ENCODE peak calls at places on chromosome 14, in eight cellular contexts. Y, D, X, A, H, N, B and K are unnamed samples.

GRCh38 chr14:65506801-65507200 is 94.3 kb downstream of the FUT8 start:
- DNase-seq in Y (no peak), D (no peak), X (no peak), A (no peak), H (no peak), N (no peak), B (peak), K (no peak)

GRCh38 chr14:79017561-79017960 is 847.4 kb downstream of the NRXN3 start:
- DNase-seq in Y (no peak), D (no peak), X (no peak), A (no peak), H (no peak), N (no peak), B (no peak), K (no peak)

GRCh38 chr14:77988096-77988870 is 181.9 kb upstream of the NRXN3 start:
- DNase-seq in Y (no peak), D (no peak), X (no peak), A (no peak), H (no peak), N (no peak), B (no peak), K (no peak)

GRCh38 chr14:96104469-96105057 is 65.4 kb downstream of the C14orf132 start:
- DNase-seq in Y (peak), D (peak), X (no peak), A (peak), H (peak), N (peak), B (no peak), K (peak)

GRCh38 chr14:94175403-94176146 is 1.5 kb downstream of the PPP4R4 start:
- DNase-seq in Y (no peak), D (no peak), X (no peak), A (no peak), H (no peak), N (no peak), B (no peak), K (no peak)

GRCh38 chr14:54040851-54041250 is 84.2 kb upstream of the BMP4 start:
- DNase-seq in Y (no peak), D (no peak), X (no peak), A (no peak), H (no peak), N (no peak), B (no peak), K (no peak)

GRCh38 chr14:36955376-36955775 is 217.0 kb downstream of the SLC25A21 start:
- DNase-seq in Y (no peak), D (no peak), X (no peak), A (no peak), H (no peak), N (no peak), B (no peak), K (no peak)

GRCh38 chr14:94771906-94772468 is 2.1 kb upstream of the GSC start:
- DNase-seq in Y (no peak), D (no peak), X (no peak), A (no peak), H (no peak), N (no peak), B (no peak), K (no peak)

GRCh38 chr14:52307870-52308269 is 6.2 kb upstream of the PTGER2 start:
- DNase-seq in Y (no peak), D (no peak), X (no peak), A (no peak), H (no peak), N (no peak), B (no peak), K (no peak)

GRCh38 chr14:40354754-40355153 is 922.5 kb upstream of the FBXO33 start:
- DNase-seq in Y (no peak), D (no peak), X (no peak), A (no peak), H (no peak), N (no peak), B (no peak), K (no peak)

DNA sequence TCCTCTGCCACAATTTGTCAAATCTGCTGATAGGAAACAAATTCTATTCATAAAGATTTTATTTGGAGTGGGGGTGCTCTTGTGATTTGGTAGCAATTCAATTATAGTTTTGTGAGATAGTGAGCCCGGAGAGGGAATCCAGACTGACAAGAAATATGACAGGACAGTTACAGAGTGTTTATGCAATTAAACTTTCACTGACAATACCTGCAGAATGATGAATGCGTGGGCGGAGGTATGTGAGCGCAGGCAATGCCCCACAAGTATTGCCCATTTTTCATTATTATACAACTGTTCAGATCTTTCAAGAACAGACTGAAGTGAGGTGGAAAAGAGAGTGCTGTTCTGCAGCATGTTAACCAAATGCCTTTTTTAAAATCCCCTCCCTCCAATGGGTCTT is 259.0 kb downstream of the EGLN3 start:
- DNase-seq in Y (no peak), D (no peak), X (no peak), A (no peak), H (no peak), N (no peak), B (no peak), K (no peak)
- TF ChIP-seq EP300 in Y (no peak), D (no peak), X (no peak), A (no peak), H (no peak), N (no peak), B (no peak), K (no peak)

GRCh38 chr14:106564058-106564643 is 1037.8 kb downstream of the TMEM121 start:
- DNase-seq in Y (peak), D (peak), X (peak), A (no peak), H (no peak), N (no peak), B (no peak), K (no peak)
- TF ChIP-seq EP300 in Y (no peak), D (no peak), X (no peak), A (no peak), H (no peak), N (no peak), B (no peak), K (no peak)

GRCh38 chr14:75989134-75989533 is 3.6 kb downstream of the IFT43 start:
- DNase-seq in Y (peak), D (peak), X (no peak), A (no peak), H (peak), N (no peak), B (no peak), K (no peak)

GRCh38 chr14:75995372-75996041 is 9.9 kb downstream of the IFT43 start:
- DNase-seq in Y (no peak), D (peak), X (no peak), A (peak), H (peak), N (no peak), B (no peak), K (peak)

GRCh38 chr14:75990297-75990696 is 4.7 kb downstream of the IFT43 start:
- DNase-seq in Y (no peak), D (no peak), X (peak), A (no peak), H (no peak), N (no peak), B (no peak), K (no peak)

GRCh38 chr14:75993567-75994041 is 8.0 kb downstream of the IFT43 start:
- DNase-seq in Y (no peak), D (no peak), X (no peak), A (no peak), H (no peak), N (no peak), B (no peak), K (no peak)

DNA sequence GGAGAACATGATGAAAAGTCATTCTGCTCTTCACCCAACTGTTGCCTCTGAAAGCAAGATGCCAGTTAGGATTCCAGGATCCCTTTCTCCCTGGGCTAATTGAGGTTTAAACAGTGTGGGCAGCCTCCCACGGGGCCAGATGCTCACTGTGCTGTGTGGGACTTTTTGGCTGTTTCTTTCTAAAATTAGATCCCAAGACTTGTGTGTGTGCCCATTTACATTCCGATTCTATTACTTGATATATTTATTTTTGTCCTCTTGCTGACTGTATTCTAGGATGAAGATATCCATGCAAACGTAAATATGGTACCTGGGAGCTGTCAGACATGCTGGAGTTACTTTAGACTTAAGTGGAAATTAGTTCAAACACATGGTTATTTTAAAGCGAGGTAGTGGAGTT is 6.2 kb downstream of the IFT43 start:
- DNase-seq in Y (no peak), D (no peak), X (no peak), A (no peak), H (no peak), N (no peak), B (no peak), K (no peak)
- TF ChIP-seq EP300 in Y (no peak), D (no peak), X (no peak), A (no peak), H (no peak), N (no peak), B (no peak), K (no peak)

DNA sequence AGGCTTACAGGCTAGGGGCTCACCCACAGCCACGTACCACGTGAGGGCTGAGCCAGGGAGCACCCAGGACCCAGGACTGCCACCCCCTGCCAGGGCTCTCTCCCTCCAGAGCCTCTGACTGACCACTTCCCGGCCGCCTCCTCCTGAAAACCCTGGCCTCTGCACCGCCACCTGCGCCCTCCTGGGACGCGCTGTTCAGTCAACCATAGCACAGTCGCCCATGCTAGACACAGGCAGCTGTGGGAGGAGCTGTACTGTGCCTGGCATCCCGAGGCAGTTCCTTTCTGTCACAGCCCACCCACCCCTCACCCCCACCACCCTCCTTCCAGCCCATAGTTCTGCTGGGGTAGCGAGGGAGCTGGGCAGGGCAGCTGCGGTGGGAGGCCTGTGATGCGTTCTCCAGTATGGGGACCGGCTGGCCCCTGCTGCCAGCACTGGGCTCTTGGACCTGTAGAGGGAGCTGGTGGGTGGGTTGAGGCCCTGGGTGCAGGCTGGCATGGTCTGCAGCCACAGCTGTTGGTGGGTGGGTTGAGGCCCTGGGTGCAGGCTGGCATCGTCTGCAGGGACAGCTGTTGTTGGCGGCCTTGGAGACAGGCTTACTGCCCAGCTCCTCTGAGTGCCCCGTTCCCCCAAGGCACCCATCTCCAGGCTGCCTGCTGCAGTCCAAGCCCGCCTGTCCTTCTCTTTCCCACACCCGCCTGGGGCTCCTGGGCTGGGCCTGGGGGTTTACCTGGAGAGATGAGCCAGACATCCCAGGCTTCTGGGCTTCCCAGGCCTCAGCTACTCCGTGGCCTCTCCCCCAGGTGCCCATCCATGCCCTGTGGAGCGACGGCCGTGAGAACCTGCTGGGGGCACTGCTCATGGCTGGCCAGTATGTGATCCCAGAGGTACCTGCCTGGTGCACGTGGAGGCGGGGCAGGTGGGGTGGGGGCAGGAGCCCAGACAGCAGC is 11.5 kb downstream of the ASPG start:
- DNase-seq in Y (no peak), D (peak), X (no peak), A (no peak), H (no peak), N (no peak), B (no peak), K (no peak)
- TF ChIP-seq EP300 in Y (no peak), D (no peak), X (no peak), A (no peak), H (no peak), N (no peak), B (no peak), K (no peak)

DNA sequence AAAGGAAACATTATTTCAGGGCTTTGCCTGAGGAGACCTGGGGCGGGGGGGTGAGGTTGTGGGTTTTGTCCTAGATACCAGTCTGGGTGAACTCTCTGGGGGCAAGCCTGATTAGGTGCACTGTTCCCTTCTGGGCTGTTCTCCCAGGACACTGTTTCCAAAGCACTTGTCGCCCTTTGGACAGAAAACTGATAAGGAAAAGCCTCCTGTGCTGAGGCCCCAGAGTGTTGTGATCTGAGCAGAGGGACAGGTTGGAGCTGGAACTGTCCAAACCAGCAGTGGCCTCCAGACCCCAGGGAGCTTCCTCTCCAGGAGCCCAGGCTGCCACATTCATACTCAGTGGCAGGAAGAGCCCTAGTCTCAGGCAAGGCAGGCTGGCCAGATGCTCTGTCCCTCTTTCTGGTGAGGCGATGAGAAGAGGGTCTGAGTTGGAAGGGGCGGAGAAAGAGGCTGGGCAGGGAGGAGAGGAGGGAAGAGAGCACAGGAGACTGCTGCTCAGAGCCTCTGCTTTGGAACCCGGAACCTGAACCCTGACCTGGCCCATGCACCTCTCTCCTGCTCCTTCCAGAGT is 1.9 kb downstream of the GALNT16 start:
- DNase-seq in Y (peak), D (no peak), X (peak), A (no peak), H (no peak), N (no peak), B (no peak), K (no peak)
- TF ChIP-seq EP300 in Y (no peak), D (no peak), X (no peak), A (no peak), H (no peak), N (no peak), B (no peak), K (no peak)

DNA sequence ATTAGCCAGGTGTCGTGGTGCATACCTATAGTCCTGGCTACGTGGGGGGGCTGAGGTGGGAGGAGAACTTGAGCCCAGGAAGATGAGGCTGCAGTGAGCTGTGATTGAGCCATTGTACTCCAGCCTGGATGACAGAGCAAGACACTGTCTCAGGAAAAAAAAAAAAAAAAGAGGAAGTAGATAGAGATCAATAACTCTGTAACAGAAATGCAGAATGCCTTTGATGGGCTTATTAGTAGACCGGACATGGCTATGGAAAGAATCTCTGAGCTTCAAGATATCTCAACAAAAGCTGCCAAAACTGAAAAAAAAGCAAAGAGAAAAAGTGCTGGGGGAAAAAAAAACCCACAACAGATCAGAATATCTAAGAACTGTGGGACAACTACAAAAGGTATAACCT is 37.5 kb downstream of the GPR68 start:
- DNase-seq in Y (no peak), D (no peak), X (no peak), A (no peak), H (no peak), N (no peak), B (no peak), K (no peak)
- TF ChIP-seq EP300 in Y (no peak), D (no peak), X (no peak), A (no peak), H (no peak), N (no peak), B (no peak), K (no peak)

DNA sequence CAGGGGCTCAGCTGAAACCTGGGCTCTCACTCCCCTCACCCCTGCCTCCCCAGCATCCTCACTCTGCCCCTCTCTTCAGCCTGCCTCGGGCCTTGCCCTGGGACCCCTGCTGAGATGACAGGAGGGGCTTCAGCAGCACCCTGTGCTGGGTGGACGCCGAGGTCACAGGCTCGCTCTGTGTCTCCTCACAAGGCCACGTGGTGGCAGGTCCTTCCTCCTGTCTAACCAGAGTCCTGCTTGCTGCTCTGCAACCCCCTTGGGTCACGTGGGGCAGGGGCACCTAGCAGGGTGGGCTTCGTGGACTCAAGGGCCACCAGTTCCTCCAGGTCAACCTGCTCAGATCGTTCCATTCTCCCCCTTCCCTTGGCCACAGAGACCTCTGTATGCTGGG is 90.4 kb downstream of the TMEM121 start:
- DNase-seq in Y (no peak), D (no peak), X (no peak), A (no peak), H (no peak), N (no peak), B (no peak), K (no peak)
- TF ChIP-seq EP300 in Y (no peak), D (no peak), X (no peak), A (no peak), H (no peak), N (no peak), B (no peak), K (no peak)

DNA sequence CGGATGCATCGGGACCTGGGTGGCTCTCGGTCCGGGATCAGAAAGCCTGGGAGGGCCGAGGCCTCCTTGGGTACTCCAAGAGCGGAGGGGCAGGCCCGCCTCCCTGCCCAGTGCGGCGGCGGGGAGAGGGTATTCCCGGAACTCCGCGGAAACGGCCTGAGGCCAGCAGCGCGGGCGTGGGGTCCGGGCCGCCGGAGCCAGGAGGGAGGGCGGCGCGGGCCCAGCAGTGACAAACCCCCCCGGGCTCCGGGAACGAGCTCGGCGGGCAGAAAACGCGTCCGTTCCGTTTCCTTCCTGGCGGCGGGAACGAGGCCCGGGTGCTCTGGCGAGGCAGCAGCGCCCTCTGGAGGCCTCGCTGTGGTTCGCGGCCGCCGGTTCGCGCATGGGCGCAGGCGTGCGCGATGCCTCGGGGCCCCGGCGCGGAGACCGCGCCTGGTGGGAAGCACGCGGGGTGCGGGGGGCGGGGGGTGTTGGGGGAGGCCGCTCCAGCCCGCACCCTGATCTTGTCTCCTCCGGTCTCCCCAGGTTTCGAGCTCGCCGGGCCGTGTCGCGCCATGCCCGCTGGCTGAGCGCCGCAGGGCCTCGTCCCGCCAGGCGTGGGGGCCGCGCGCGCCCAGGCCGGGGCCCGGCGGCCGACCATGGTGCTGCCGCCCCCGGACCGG is 1.9 kb downstream of the TMEM121 start:
- DNase-seq in Y (peak), D (peak), X (peak), A (peak), H (peak), N (peak), B (no peak), K (peak)
- TF ChIP-seq EP300 in Y (no peak), D (no peak), X (no peak), A (peak), H (no peak), N (no peak), B (no peak), K (no peak)

DNA sequence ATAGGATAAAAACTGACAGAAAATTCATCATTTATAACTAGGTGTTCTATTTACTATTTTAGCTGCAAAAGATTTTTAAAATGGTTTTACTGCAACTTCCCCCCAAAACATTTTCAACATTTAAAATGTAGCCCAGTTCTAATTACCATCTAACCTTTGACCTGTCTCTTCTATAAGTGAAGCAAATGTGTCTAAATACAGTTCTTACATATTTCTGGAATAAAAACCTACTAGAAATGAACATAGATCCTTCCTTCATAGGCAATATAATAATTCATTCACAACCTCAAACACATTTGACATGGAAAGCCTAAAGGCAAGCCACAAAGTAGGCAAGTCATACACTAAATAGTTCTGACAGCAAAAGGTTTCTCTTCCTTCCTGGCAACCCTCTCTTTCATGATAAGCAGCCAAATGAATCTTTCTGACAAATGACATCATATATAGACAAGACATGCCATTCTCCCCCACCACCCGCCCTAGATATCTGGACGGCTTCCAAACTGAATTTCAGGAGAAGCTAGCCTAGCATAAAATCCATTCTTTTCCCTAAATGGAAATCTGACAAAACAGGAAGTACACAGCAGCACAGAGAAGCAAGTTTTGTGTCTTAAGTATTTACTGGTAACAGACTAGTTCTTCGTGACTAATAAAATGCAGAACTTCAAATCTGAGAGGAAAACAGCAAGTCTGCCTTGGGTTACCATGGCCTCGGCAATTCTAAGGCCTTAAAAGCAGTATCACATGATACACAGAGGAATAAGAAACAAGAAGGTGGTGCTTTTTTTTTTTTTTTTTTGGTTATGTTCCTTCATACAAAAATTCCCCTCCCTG is 17.2 kb upstream of the ARID4A start:
- DNase-seq in Y (peak), D (peak), X (peak), A (no peak), H (no peak), N (no peak), B (no peak), K (no peak)
- TF ChIP-seq EP300 in Y (no peak), D (no peak), X (peak), A (peak), H (no peak), N (no peak), B (no peak), K (no peak)